ENCODE peak calls at places on chromosomes 6 and 20, in four cellular contexts. V is GM12878, G is endothelial cell of umbilical vein, D is K562. Z is an unnamed sample.

GRCh38 chr6:119856136-119856535 is 506.6 kb upstream of the MAN1A1 start:
- DNase-seq in G (no peak), D (no peak), V (peak), Z (no peak)

GRCh38 chr6:139330841-139331500 is 39.2 kb upstream of the TXLNB start:
- DNase-seq in G (no peak), V (no peak), D (no peak), Z (peak)

GRCh38 chr6:74578339-74578738 is 627.5 kb downstream of the COL12A1 start:
- DNase-seq in V (no peak), G (peak), D (no peak), Z (peak)

GRCh38 chr6:6688283-6688682 is 99.8 kb downstream of the LY86 start:
- DNase-seq in D (no peak), G (peak), V (no peak), Z (no peak)

GRCh38 chr6:13762648-13763441 is 51.2 kb upstream of the RANBP9 start:
- DNase-seq in G (no peak), D (no peak), V (peak), Z (peak)

GRCh38 chr6:12602951-12603710 is 113.4 kb upstream of the PHACTR1 start:
- DNase-seq in V (no peak), G (peak), D (no peak), Z (peak)

GRCh38 chr20:46652699-46653098 is 1.4 kb upstream of the SLC13A3 start:
- DNase-seq in D (no peak), V (no peak), G (no peak), Z (peak)

GRCh38 chr6:138446821-138447220 is 42.8 kb downstream of the HEBP2 start:
- DNase-seq in G (no peak), D (no peak), V (no peak), Z (no peak)

GRCh38 chr20:840503-840857 is 7.0 kb downstream of the FAM110A start:
- DNase-seq in D (no peak), G (no peak), V (no peak), Z (no peak)

GRCh38 chr6:88858455-88858854 is 105.0 kb downstream of the RNGTT start:
- DNase-seq in V (no peak), G (no peak), D (no peak), Z (no peak)

GRCh38 chr6:154500769-154501171 is 9.7 kb downstream of the CNKSR3 start:
- DNase-seq in D (no peak), V (no peak), G (peak), Z (no peak)

GRCh38 chr6:102114402-102114801 is 720.9 kb downstream of the GRIK2 start:
- DNase-seq in V (no peak), D (no peak), G (no peak), Z (no peak)

GRCh38 chr6:26205625-26206574 is 118.7 kb downstream of the HFE start:
- DNase-seq in V (no peak), G (peak), D (peak), Z (peak)

GRCh38 chr20:38029453-38029852 is 3.8 kb downstream of the TTI1 start:
- DNase-seq in D (no peak), G (no peak), V (no peak), Z (no peak)

GRCh38 chr20:59185809-59186208 is 22.2 kb downstream of the ZNF831 start:
- DNase-seq in V (no peak), D (no peak), G (no peak), Z (no peak)

GRCh38 chr6:123338394-123338793 is 298.4 kb downstream of the TRDN start:
- DNase-seq in G (no peak), V (no peak), D (no peak), Z (no peak)

GRCh38 chr6:8400663-8401062 is 34.7 kb downstream of the SLC35B3 start:
- DNase-seq in V (no peak), G (no peak), D (no peak), Z (no peak)

GRCh38 chr6:36413489-36414153 is 26.2 kb upstream of the ETV7 start:
- DNase-seq in G (no peak), D (no peak), V (no peak), Z (no peak)

GRCh38 chr20:17680128-17680835 is 1.8 kb downstream of the RRBP1 start:
- DNase-seq in D (peak), V (no peak), G (peak), Z (peak)

GRCh38 chr6:160974304-160974771 is 17.2 kb upstream of the MAP3K4 start:
- DNase-seq in V (no peak), D (no peak), G (no peak), Z (peak)

GRCh38 chr6:160972111-160972510 is 19.5 kb upstream of the MAP3K4 start:
- DNase-seq in D (no peak), G (no peak), V (no peak), Z (peak)

GRCh38 chr6:160973856-160974255 is 17.7 kb upstream of the MAP3K4 start:
- DNase-seq in V (no peak), D (no peak), G (no peak), Z (peak)

GRCh38 chr6:160973311-160973710 is 18.3 kb upstream of the MAP3K4 start:
- DNase-seq in G (no peak), V (no peak), D (peak), Z (peak)

DNA sequence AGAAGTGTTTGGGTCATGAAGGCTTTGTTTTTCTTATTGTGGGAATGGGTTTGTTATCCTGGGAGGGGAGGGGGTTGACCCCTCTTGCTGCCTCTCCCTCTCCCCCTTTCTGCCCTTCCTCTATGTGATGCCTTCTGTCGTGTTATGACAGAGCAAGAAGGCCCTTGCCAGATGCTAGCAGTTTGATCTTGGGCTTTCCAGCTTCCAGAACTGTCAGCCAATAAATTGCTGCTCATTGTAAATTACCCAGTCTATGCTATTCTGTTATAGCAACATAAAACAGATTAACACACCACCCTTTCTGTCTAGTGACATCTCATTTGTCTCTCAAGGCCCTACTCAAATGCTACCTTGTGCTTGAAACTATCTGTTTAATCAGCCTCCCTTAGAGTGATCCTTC is 16.5 kb upstream of the MAP3K4 start:
- DNase-seq in G (no peak), V (no peak), D (no peak), Z (no peak)
- TF ChIP-seq FOS in G (no peak), V (no peak), D (no peak), Z (no peak)

DNA sequence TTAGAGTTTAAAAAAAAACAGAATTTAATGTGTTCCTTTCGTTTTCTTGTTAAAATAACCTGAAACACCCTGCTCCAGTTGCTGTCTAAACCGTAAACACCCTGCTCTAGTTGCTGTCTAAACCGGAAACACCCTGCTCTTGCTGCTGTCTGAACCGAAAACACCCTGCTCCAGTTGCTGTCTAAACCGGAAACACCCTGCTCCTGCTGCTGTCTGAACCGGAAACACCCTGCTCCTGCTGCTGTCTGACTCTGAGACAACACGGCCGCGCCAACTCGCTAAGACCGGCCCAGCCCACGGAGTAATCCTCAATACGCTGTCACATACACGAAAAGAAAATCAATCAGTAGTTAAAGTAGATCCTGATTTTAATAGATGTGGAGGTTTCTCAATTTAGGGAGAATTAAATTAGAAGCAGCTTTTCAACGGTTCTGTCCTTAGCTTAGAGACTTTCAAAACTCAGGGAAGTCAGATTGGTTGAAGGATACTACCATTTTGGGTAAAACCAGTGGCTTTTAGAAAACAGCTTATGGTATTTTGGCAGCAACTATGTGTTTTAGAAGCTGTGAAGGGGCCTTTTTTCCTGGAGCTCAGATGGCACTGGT is 98.3 kb downstream of the RAMACL start:
- DNase-seq in V (peak), D (no peak), G (peak), Z (peak)
- H3K4me2 ChIP-seq in V (peak), D (peak), G (peak), Z (no peak)

GRCh38 chr20:5096463-5096862 is 23.3 kb downstream of the PCNA start:
- DNase-seq in V (no peak), G (no peak), D (no peak), Z (no peak)

GRCh38 chr20:5095454-5095853 is 24.3 kb downstream of the PCNA start:
- DNase-seq in V (no peak), G (no peak), D (no peak), Z (no peak)

GRCh38 chr20:5095931-5096330 is 23.8 kb downstream of the PCNA start:
- DNase-seq in G (no peak), V (no peak), D (no peak), Z (no peak)

GRCh38 chr20:5104479-5104878 is 15.3 kb downstream of the PCNA start:
- DNase-seq in D (no peak), G (no peak), V (no peak), Z (no peak)

DNA sequence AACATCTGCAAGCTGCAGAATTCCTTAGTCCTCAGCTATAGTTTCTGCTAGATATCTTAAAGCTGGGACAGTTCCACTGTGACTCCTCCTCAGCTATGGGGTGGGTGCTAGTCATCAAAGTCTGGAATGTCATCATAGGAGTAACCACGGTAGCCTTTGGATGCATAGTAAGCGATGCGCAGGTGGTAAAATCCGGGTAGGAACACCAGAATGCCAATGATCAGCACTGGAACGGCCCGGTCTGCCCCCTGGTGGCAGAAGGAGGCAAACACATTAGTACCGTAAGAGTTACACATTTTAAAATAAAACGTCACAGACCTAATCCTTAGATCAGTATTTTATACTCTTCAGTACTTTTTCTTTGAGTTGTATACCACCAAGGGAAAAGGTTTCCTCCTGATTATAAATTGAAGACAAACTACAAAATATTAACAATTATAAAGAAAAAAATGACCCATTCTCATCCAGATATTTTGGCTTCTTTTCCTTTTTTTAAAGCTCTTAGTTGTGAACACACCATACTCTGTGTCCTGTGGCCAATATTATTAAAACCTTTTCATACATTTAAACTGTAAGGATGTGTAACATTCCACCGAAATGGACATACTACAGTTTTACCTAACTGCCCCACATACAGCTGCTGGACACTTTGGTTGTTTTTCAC is 18.9 kb downstream of the PCNA start:
- DNase-seq in G (peak), V (no peak), D (peak), Z (peak)
- TF ChIP-seq FOS in G (no peak), V (no peak), D (no peak), Z (no peak)

GRCh38 chr6:109091314-109092009 is 3.2 kb downstream of the SESN1 start:
- DNase-seq in G (no peak), V (no peak), D (no peak), Z (no peak)
- H3K4me2 ChIP-seq in G (peak), V (peak), D (peak), Z (no peak)

GRCh38 chr6:152386131-152386530 is 251.0 kb downstream of the SYNE1 start:
- DNase-seq in D (no peak), G (no peak), V (no peak), Z (no peak)

GRCh38 chr6:152394303-152394702 is 242.9 kb downstream of the SYNE1 start:
- DNase-seq in D (no peak), V (no peak), G (no peak), Z (no peak)

GRCh38 chr6:152387091-152387490 is 250.1 kb downstream of the SYNE1 start:
- DNase-seq in D (no peak), V (no peak), G (no peak), Z (no peak)

DNA sequence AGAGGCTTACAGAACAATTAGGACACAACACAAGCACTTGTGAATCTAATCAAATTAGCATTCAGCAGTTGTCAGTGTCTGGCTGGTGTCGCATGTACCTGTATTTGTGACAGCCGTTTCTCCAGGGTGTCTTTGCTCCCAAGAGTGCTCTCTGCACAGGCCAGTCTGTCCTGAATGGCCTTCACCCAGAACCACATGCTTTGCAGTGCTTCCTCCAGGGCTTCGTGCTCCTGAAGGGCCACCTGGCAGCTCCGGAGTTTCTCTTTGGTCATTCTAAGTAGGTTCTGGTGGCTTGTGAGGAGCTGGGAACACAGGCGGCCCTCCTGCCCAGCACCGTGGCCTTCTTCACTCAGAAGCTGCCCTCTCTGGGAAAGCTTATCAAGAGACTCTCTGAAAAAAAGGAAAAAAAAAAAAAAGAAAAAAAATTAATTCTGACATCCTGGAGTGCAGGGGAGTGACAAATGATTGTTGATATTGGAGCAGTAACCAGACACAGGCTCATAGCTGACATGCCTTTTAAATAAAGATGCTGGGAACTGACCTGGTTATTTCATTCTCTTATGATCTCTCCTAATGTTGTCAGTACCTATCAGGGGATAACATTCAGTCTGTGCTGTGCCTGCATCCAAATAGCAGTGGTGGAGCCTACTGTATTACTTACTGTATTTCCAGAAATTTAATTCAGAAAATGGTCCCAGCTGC is 245.8 kb downstream of the SYNE1 start:
- DNase-seq in D (no peak), V (no peak), G (no peak), Z (peak)
- TF ChIP-seq FOS in D (no peak), V (no peak), G (no peak), Z (no peak)

DNA sequence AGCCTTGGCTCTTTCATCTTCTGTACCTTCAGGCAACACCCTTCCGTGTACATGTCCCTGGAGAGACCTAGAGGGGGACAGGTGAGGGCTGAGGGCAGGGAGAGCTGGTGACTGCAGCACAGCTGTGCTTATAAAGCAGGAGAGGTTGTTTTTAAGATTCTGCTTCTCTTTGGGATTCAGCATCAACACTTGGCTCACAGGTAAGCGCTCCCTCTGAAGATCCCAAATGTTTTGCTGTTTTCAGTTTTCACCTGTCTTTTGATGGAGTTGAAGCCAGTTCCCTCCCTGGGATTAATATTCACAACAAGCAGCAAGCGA is 19.4 kb upstream of the TRAF3IP2 start:
- DNase-seq in V (no peak), G (no peak), D (no peak), Z (no peak)
- H3K4me2 ChIP-seq in V (no peak), G (no peak), D (no peak), Z (no peak)

GRCh38 chr6:40197371-40197770 is 263.1 kb upstream of the MOCS1 start:
- DNase-seq in V (no peak), D (no peak), G (no peak), Z (no peak)

GRCh38 chr6:40194771-40195170 is 260.5 kb upstream of the MOCS1 start:
- DNase-seq in G (no peak), D (no peak), V (no peak), Z (no peak)

GRCh38 chr6:40192516-40192915 is 258.3 kb upstream of the MOCS1 start:
- DNase-seq in V (no peak), D (no peak), G (no peak), Z (no peak)

GRCh38 chr6:40195751-40196518 is 261.7 kb upstream of the MOCS1 start:
- DNase-seq in V (no peak), D (no peak), G (no peak), Z (no peak)
- TF ChIP-seq FOS in V (no peak), D (no peak), G (no peak), Z (no peak)

DNA sequence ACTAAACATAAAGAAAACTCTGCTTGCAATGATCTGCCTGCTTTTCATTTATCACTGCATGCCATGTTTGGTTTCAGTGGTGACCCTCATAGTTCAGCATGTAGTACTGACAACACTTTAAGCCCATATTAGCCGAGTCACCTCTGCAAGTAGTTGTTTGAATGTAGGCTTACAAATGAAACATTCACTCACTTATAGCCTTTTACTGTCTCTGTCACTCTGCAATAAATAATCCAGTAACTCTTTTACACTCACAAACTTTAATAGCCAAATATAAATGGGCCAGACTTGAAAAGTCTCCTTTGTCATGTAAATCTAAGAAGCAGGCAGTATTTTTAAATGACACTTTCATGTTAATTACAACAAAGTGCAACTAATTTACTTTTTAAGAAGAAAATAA is 1460.0 kb upstream of the ADGRB3 start:
- DNase-seq in D (no peak), V (no peak), G (no peak), Z (no peak)
- H3K4me2 ChIP-seq in D (no peak), V (no peak), G (no peak), Z (no peak)

DNA sequence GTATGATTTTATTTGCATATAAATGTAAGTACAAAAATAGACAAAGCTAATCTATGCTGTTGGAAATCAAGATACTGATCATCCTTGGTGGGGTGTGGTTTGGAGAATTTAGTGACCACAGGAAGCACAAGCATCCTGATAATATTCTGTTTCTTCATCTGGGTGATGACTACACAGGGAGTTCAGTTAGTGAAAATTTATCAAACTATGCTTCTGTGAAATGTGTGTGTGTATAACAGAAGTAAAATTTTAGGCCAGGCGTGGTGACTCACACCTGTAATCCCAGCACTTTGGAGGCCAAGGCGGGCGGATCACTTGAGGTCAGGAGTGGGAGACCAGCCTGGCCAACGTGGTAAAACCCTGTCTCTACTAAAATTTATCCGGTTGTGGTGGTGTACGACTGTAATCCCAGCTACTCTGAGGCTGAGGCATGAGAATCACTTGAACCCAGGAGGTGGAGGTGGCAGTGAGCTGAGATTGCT is 20.6 kb downstream of the ENPP3 start:
- DNase-seq in G (no peak), D (no peak), V (no peak), Z (peak)
- TF ChIP-seq FOS in G (no peak), D (no peak), V (no peak), Z (no peak)

Z was measured in IMR-90.